ENCODE peak calls at places on chromosomes 12 and 14, in seven cellular contexts. E is IMR-90, U is HCT116, Q is erythroblast, V is prostate gland, O is testis, B is H1. L is an unnamed sample.

GRCh38 chr14:23365353-23366162 is 586 bp upstream of the EFS start:
- DNase-seq in B (no peak), E (peak), O (no peak), U (no peak), V (peak), Q (no peak), L (no peak)

GRCh38 chr14:31510222-31510621 is 22.4 kb upstream of the GPR33 start:
- DNase-seq in Q (peak), E (peak), V (no peak), O (no peak), U (peak), B (no peak), L (no peak)

GRCh38 chr12:89949457-89950195 is 241.0 kb upstream of the ATP2B1 start:
- DNase-seq in U (no peak), B (no peak), O (no peak), E (peak), V (peak), Q (peak), L (no peak)

GRCh38 chr12:89650239-89650638 is 58.4 kb downstream of the ATP2B1 start:
- DNase-seq in Q (no peak), E (peak), O (no peak), U (no peak), V (no peak), B (no peak), L (no peak)

GRCh38 chr12:89080797-89081470 is 271.4 kb downstream of the DUSP6 start:
- DNase-seq in O (no peak), E (peak), B (no peak), Q (no peak), U (no peak), V (no peak), L (no peak)

GRCh38 chr12:52698634-52699340 is 4.5 kb downstream of the KRT77 start:
- DNase-seq in Q (no peak), V (no peak), B (no peak), U (no peak), O (no peak), E (no peak), L (no peak)

GRCh38 chr12:44774815-44775411 is 101.2 kb downstream of the NELL2 start:
- DNase-seq in V (no peak), B (peak), U (peak), Q (peak), O (peak), E (peak), L (no peak)

GRCh38 chr12:9118161-9118560 is 2.4 kb upstream of the A2M start:
- DNase-seq in E (no peak), O (peak), Q (no peak), U (no peak), V (no peak), B (no peak), L (peak)

GRCh38 chr14:28305938-28306337 is 460.6 kb upstream of the FOXG1 start:
- DNase-seq in U (no peak), V (no peak), O (no peak), B (no peak), Q (no peak), E (no peak), L (no peak)

GRCh38 chr14:105944632-105945610 is 418.5 kb downstream of the TMEM121 start:
- DNase-seq in B (no peak), E (no peak), Q (peak), O (peak), U (peak), V (peak), L (peak)

GRCh38 chr12:98296462-98297079 is 218.8 kb upstream of the TMPO start:
- DNase-seq in B (no peak), Q (no peak), E (no peak), U (no peak), V (no peak), O (no peak), L (no peak)

GRCh38 chr14:61342486-61342885 is 21.1 kb downstream of the PRKCH start:
- DNase-seq in B (no peak), Q (peak), V (no peak), O (no peak), U (no peak), E (no peak), L (no peak)

GRCh38 chr14:59570122-59570521 is 6.5 kb downstream of the CCDC175 start:
- DNase-seq in U (no peak), Q (no peak), O (no peak), B (no peak), E (no peak), V (no peak), L (no peak)

GRCh38 chr14:100398044-100398443 is 74.9 kb downstream of the SLC25A47 start:
- DNase-seq in E (no peak), V (peak), B (no peak), O (no peak), U (no peak), Q (no peak), L (no peak)

GRCh38 chr12:76518699-76519098 is 40.9 kb downstream of the OSBPL8 start:
- DNase-seq in E (no peak), O (no peak), Q (no peak), U (no peak), V (no peak), B (no peak), L (no peak)

GRCh38 chr12:99267038-99267437 is 380.5 kb upstream of the GARIN6 start:
- DNase-seq in O (no peak), B (no peak), V (no peak), U (no peak), Q (no peak), E (no peak), L (no peak)

GRCh38 chr14:30974628-30975027 is 50.8 kb upstream of the AP4S1 start:
- DNase-seq in V (no peak), E (peak), B (no peak), U (no peak), O (no peak), Q (no peak), L (no peak)

GRCh38 chr12:27623645-27624044 is 72.6 kb upstream of the REP15 start:
- DNase-seq in V (no peak), Q (no peak), B (no peak), O (no peak), U (no peak), E (peak), L (no peak)

GRCh38 chr12:130281157-130281799 is 56.4 kb upstream of the PIWIL1 start:
- DNase-seq in B (peak), O (peak), Q (peak), U (no peak), E (no peak), V (no peak), L (no peak)

GRCh38 chr12:91627225-91627624 is 444.6 kb upstream of the DCN start:
- DNase-seq in Q (no peak), U (no peak), O (no peak), B (no peak), E (no peak), V (no peak), L (no peak)

GRCh38 chr14:21711360-21711961 is 37.8 kb upstream of the OR4E1 start:
- DNase-seq in B (no peak), E (peak), U (peak), O (peak), Q (peak), V (peak), L (no peak)

GRCh38 chr12:66235626-66236281 is 46.7 kb downstream of the IRAK3 start:
- DNase-seq in U (no peak), O (no peak), Q (peak), V (no peak), E (peak), B (no peak), L (no peak)

GRCh38 chr14:87152701-87153100 is 840.3 kb downstream of the GALC start:
- DNase-seq in V (no peak), B (no peak), E (no peak), U (no peak), O (no peak), Q (no peak), L (no peak)

GRCh38 chr14:81435578-81436295 is 35.6 kb upstream of the STON2 start:
- DNase-seq in Q (peak), U (no peak), B (no peak), O (peak), E (peak), V (no peak), L (peak)

GRCh38 chr14:105926415-105927093 is 400.2 kb downstream of the TMEM121 start:
- DNase-seq in B (no peak), O (no peak), E (no peak), V (no peak), Q (no peak), U (no peak), L (no peak)

GRCh38 chr14:94051779-94052178 is 25.6 kb downstream of the OTUB2 start:
- DNase-seq in U (no peak), O (peak), B (no peak), E (no peak), Q (no peak), V (no peak), L (peak)

GRCh38 chr12:5988088-5988487 is 43.0 kb upstream of the ANO2 start:
- DNase-seq in O (no peak), B (no peak), V (no peak), Q (no peak), U (no peak), E (no peak), L (no peak)

GRCh38 chr14:93078830-93079229 is 36.9 kb downstream of the ITPK1 start:
- DNase-seq in O (no peak), E (peak), V (no peak), Q (no peak), U (no peak), B (no peak), L (no peak)

GRCh38 chr12:52217223-52217622 is 15.8 kb upstream of the KRT7 start:
- DNase-seq in E (no peak), Q (no peak), O (no peak), V (peak), U (peak), B (no peak), L (peak)

GRCh38 chr12:57112492-57113294 is 1.5 kb upstream of the STAT6 start:
- DNase-seq in E (no peak), Q (no peak), V (no peak), B (no peak), O (peak), U (no peak), L (no peak)

GRCh38 chr12:57109207-57110160 is 1.7 kb downstream of the STAT6 start:
- DNase-seq in O (no peak), V (no peak), U (no peak), B (no peak), E (no peak), Q (no peak), L (no peak)

GRCh38 chr12:57107456-57107855 is 3.7 kb downstream of the STAT6 start:
- DNase-seq in U (no peak), B (no peak), O (no peak), E (no peak), Q (no peak), V (no peak), L (no peak)

GRCh38 chr12:57110189-57111045 is 745 bp downstream of the STAT6 start:
- DNase-seq in O (peak), U (no peak), B (no peak), V (peak), Q (peak), E (peak), L (peak)

DNA sequence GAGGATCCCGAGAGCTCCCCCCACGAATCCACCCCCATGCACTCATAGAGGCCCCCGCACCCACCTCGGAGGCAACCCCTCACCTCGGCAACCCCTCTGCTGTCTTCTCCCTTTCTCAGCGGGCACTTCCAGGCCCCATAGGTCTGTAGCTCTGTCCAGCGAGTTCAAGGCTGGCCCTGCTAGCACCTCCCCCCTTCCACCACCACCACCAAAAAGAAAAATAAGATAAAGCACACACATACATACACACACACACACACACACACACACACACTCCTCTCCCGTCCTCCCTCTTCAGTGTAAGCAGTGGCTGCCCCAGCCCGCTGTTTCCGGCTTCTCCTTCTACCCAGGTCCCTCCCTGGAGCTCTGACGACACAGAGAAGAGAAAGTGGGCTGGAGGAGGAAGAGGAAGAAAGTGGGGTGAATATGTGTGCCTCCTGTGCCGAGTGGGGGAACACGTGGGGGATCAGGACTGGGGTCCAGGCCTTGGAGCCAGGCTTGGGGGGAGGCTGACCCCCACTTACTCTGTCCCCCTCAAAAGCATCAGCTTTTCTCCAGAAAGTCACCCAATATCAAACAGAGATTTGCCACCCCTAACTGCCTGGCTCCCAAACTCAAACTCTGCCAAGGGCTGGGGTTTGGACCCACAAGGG is at the start of gene STAT6:
- DNase-seq in O (peak), Q (peak), V (peak), B (no peak), E (peak), U (no peak), L (peak)
- TF ChIP-seq POLR2A in O (no peak), Q (no peak), V (peak), B (no peak), E (peak), U (no peak), L (peak)

GRCh38 chr12:31589896-31590729 is 823 bp downstream of the DENND5B start:
- DNase-seq in U (peak), Q (peak), V (peak), O (peak), B (no peak), E (peak), L (peak)
- TF ChIP-seq POLR2A in U (peak), Q (peak), V (no peak), O (no peak), B (no peak), E (peak), L (no peak)

GRCh38 chr12:96238336-96239031 is 44.3 kb downstream of the ELK3 start:
- DNase-seq in V (no peak), U (no peak), Q (no peak), B (no peak), E (no peak), O (no peak), L (peak)

GRCh38 chr12:96235497-96235826 is 41.3 kb downstream of the ELK3 start:
- DNase-seq in Q (no peak), U (no peak), V (no peak), O (no peak), E (no peak), B (no peak), L (no peak)

GRCh38 chr12:96236221-96236822 is 42.1 kb downstream of the ELK3 start:
- DNase-seq in V (no peak), U (no peak), O (peak), B (no peak), E (peak), Q (no peak), L (no peak)

GRCh38 chr12:96237035-96237434 is 42.9 kb downstream of the ELK3 start:
- DNase-seq in U (no peak), V (no peak), B (no peak), Q (no peak), E (no peak), O (no peak), L (no peak)

DNA sequence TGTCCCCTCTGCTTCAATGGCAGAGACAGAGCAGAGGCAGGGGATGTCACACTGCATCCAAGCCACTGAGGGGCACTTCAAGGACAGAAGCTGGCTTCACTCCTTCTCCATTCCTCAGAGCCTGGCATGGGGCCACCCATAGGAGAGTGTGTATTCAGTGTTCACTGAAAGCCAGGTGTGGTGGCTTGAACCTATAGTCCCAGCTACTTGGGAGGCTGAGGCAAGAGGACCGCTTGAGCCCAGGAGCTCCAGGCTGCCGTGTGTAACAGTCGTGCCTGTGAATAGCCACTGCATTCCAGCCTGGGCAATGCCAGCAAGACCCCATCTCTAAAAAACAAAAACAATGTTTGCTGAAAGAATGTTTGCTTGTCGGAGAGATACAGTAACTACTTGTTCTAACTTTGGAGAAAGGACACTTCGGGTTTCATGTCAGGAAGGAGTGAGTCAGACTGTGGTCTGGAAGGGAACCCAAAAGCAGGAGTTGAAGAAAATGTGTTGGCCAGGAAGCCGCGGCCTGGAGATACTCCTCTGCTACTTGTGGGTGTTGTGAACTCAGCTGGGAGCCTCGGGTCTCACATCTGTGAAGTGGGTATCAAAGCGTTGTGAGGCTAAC is 43.4 kb downstream of the ELK3 start:
- DNase-seq in E (peak), V (no peak), U (no peak), O (peak), Q (no peak), B (no peak), L (peak)
- TF ChIP-seq POLR2A in E (no peak), V (no peak), U (no peak), O (no peak), Q (no peak), B (no peak), L (no peak)

DNA sequence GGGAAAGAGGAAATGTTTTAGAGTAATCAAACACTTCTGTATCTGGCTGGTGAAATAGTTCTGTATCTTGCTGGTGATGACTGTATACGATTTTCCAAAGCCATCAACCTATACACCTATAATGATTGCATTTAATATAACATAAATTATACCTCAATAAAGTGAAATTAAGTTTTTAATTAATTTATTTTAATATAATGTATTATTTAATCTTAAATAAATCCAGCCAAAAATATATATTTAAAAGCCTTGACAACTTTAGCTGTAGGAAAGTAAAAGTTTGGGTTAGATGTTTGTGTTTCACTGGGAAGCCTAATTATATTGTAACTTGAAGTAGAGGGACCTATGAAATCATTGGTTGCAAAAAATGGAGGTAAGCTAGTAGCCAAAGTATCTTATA is 654.8 kb upstream of the MIS18BP1 start:
- DNase-seq in O (no peak), Q (no peak), U (no peak), E (no peak), B (no peak), V (no peak), L (no peak)
- TF ChIP-seq POLR2A in O (no peak), Q (no peak), U (no peak), E (no peak), B (no peak), V (no peak), L (no peak)

GRCh38 chr12:103929909-103930786 is at the start of gene HSP90B1:
- DNase-seq in V (peak), Q (peak), U (peak), B (peak), E (peak), O (peak), L (peak)

GRCh38 chr12:103933237-103933636 is 3.0 kb downstream of the HSP90B1 start:
- DNase-seq in B (no peak), O (no peak), U (no peak), V (no peak), E (no peak), Q (no peak), L (no peak)

GRCh38 chr12:103930787-103931536 is 752 bp downstream of the HSP90B1 start:
- DNase-seq in Q (peak), U (no peak), V (peak), E (peak), O (peak), B (no peak), L (peak)

GRCh38 chr12:103928736-103929050 is 1.5 kb upstream of the HSP90B1 start:
- DNase-seq in V (no peak), O (peak), B (no peak), Q (peak), E (no peak), U (no peak), L (peak)

DNA sequence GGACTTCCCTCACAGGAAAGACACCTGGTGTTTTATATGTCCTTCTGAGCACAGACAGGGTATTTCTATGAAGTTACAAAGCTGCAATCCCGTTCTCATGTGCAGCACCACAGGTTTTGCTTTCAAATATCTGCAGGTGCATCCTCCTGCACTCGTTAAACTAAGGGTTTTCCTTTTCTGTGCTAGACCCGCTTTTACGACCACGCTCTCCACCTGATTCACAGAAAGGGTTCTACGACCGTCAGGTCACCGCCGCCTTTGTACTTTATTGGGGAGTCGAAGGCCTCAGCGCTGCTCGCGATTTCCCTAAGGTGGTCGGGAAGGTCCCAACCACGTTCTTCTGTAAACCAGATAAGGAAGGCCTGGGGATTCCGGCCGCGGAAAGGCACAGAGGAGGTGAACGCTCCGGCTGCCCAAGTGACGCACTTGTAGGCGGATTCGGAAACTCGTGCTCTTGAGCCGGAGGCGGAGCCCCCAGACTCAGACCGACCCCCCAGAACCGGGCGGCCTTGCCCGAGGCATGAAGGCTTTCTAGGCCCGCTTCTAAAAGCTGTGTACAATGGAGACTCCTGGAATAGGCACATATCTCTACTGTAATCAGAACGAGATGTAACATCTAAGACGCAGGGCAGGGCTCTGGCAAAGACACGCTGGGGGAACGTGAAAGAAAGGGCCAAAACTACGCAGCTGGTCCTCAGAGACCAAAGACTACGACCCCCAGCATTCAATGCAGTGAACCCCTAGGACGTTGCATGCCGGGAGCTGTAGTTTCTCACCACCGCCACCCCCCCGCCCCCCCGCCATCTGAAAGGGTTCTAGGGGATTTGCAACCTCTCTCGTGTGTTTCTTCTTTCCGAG is 930 bp upstream of the HSP90B1 start:
- DNase-seq in V (peak), E (peak), O (peak), Q (peak), U (peak), B (peak), L (peak)
- TF ChIP-seq POLR2A in V (peak), E (peak), O (no peak), Q (peak), U (peak), B (no peak), L (no peak)